ENCODE peak calls at places on chromosomes 12 and 14, in nine cellular contexts. B is CD8-positive, alpha-beta memory T cell; G is A549; R is fibroblast of the aortic adventitia; A is AG10803; X is cardiac fibroblast; U is aorta; N is HFF-Myc; Y is epithelial cell of esophagus. C is an unnamed sample.

GRCh38 chr12:129622566-129622965 is 281.3 kb downstream of the TMEM132D start:
- DNase-seq in B (no peak), G (no peak), R (no peak), A (no peak), X (no peak), U (no peak), N (no peak), Y (no peak), C (no peak)

GRCh38 chr12:93722757-93723567 is 45.8 kb downstream of the CRADD start:
- DNase-seq in B (no peak), G (no peak), R (no peak), A (peak; percentile 27), X (no peak), U (no peak), N (no peak), Y (peak; percentile 89), C (no peak)

GRCh38 chr12:106174876-106175275 is 36.1 kb upstream of the NUAK1 start:
- DNase-seq in B (no peak), G (no peak), R (no peak), A (no peak), X (no peak), U (no peak), N (no peak), Y (no peak), C (no peak)

GRCh38 chr12:48979602-48980388 is 1.7 kb downstream of the WNT1 start:
- DNase-seq in B (peak; percentile 61), G (no peak), R (no peak), A (no peak), X (no peak), U (peak; percentile 59), N (no peak), Y (no peak), C (no peak)

GRCh38 chr12:104057771-104058197 is 6.5 kb upstream of the HCFC2 start:
- DNase-seq in B (peak; percentile 17), G (no peak), R (peak; percentile 47), A (no peak), X (peak; percentile 47), U (no peak), N (no peak), Y (peak; percentile 42), C (no peak)

GRCh38 chr14:90692826-90693225 is 123.4 kb downstream of the TTC7B start:
- DNase-seq in B (no peak), G (no peak), R (no peak), A (no peak), X (no peak), U (no peak), N (no peak), Y (no peak), C (no peak)

GRCh38 chr12:40226652-40227051 is 1.9 kb downstream of the LRRK2 start:
- DNase-seq in B (no peak), G (peak; percentile 53), R (peak; percentile 93), A (peak; percentile 81), X (peak; percentile 78), U (peak; percentile 62), N (peak; percentile 36), Y (peak; percentile 80), C (no peak)

GRCh38 chr14:30584058-30584630 is 25.2 kb downstream of the G2E3 start:
- DNase-seq in B (no peak), G (no peak), R (no peak), A (no peak), X (no peak), U (no peak), N (no peak), Y (no peak), C (no peak)

GRCh38 chr14:55071870-55072640 is 20.6 kb downstream of the MAPK1IP1L start:
- DNase-seq in B (peak; percentile 5), G (no peak), R (peak; percentile 91), A (peak; percentile 93), X (peak; percentile 79), U (no peak), N (no peak), Y (peak; percentile 92), C (no peak)

GRCh38 chr14:104746951-104747481 is 5.9 kb upstream of the SIVA1 start:
- DNase-seq in B (no peak), G (no peak), R (peak; percentile 39), A (peak; percentile 61), X (no peak), U (peak; percentile 84), N (no peak), Y (peak; percentile 94), C (peak; percentile 75)

GRCh38 chr12:122862110-122862634 is 26.9 kb downstream of the HIP1R start:
- DNase-seq in B (no peak), G (no peak), R (no peak), A (no peak), X (no peak), U (peak; percentile 41), N (no peak), Y (no peak), C (no peak)

GRCh38 chr12:100908501-100908900 is 113.9 kb downstream of the ANO4 start:
- DNase-seq in B (no peak), G (no peak), R (peak; percentile 84), A (peak; percentile 82), X (peak; percentile 29), U (no peak), N (no peak), Y (peak; percentile 87), C (no peak)

GRCh38 chr12:75706786-75707605 is 195.6 kb upstream of the KRR1 start:
- DNase-seq in B (no peak), G (no peak), R (peak; percentile 91), A (peak; percentile 50), X (peak; percentile 83), U (no peak), N (peak; percentile 84), Y (peak; percentile 80), C (no peak)

GRCh38 chr12:52191841-52192791 is at the start of gene KRT80:
- DNase-seq in B (no peak), G (peak; percentile 99), R (peak; percentile 99), A (peak; percentile 99), X (peak; percentile 99), U (peak; percentile 96), N (peak; percentile 98), Y (peak; percentile 98), C (peak; percentile 94)

GRCh38 chr12:71665109-71665476 is 992 bp downstream of the THAP2 start:
- DNase-seq in B (no peak), G (no peak), R (no peak), A (no peak), X (no peak), U (no peak), N (no peak), Y (no peak), C (no peak)
- H3K4me3 ChIP-seq in B (peak overlapping the region; percentile 90), G (peak overlapping the region; percentile 69), R (peak overlapping the region; percentile 82), A (peak overlapping the region; percentile 92), X (peak overlapping the region; percentile 86), U (peak overlapping the region; percentile 84), N (peak overlapping the region; percentile 84), Y (peak overlapping the region; percentile 87), C (peak overlapping the region; percentile 96)

DNA sequence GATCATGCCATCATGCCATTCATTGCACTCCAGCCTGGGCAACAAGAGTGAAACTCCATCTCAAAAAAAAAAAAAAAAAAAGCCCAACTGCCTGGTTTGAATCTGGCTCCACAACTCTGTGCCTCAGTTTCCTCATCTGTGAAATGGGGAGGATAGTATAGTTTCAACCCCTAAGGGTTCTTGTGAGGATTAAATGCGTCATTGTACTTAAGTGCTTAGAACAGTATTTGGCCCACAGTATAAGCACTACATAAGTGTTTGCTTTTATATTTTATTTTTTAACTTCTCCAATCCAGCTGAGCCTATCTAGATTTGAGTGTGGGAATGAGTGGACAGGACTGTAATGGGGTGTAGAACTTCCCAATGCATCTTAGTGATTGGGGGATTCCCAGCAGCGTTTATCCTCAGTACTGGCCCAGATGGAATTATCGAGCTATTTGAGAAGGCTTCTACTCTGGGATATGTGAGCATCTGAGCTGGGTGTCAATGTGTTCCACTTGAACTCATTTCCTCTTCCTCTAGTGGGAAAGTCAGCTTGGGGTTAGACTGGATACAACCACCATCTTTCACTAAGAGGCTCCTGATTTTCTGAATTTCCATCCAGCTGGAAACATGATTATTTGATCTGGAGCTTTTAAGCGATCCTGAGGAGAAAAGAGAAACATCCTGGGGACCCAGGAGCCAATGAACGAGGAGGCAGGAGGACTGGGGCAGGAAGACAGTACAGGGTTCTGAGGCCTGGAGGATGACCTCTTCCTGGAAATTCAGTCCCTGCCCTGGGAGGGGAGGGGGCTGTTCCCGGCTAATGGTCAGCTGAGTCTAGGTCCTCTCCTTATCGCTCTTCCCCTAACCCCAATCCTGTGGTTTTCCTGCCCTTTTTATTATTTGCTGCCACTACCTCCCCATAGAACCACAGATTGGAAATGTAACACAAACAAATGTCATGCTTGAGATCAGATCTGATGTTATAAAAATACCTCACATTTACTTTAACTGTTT is 9.3 kb upstream of the ESPL1 start:
- DNase-seq in B (no peak), G (no peak), R (no peak), A (no peak), X (no peak), U (no peak), N (no peak), Y (no peak), C (no peak)
- H3K4me3 ChIP-seq in B (no peak overlapping the region), G (no peak overlapping the region), R (no peak overlapping the region), A (no peak overlapping the region), X (no peak overlapping the region), U (no peak overlapping the region), N (no peak overlapping the region), Y (no peak overlapping the region), C (no peak overlapping the region)

GRCh38 chr14:52755607-52756316 is 25.8 kb downstream of the STYX start:
- DNase-seq in B (no peak), G (no peak), R (no peak), A (no peak), X (no peak), U (no peak), N (no peak), Y (no peak), C (no peak)
- H3K4me3 ChIP-seq in B (no peak overlapping the region), G (no peak overlapping the region), R (no peak overlapping the region), A (no peak overlapping the region), X (no peak overlapping the region), U (no peak overlapping the region), N (no peak overlapping the region), Y (no peak overlapping the region), C (no peak overlapping the region)

GRCh38 chr14:70644016-70644415 is 2.3 kb downstream of the TTC9 start:
- DNase-seq in B (no peak), G (no peak), R (no peak), A (no peak), X (no peak), U (no peak), N (no peak), Y (no peak), C (no peak)

GRCh38 chr14:70649803-70650202 is 8.1 kb downstream of the TTC9 start:
- DNase-seq in B (no peak), G (no peak), R (no peak), A (no peak), X (no peak), U (no peak), N (no peak), Y (peak; percentile 54), C (no peak)

GRCh38 chr14:70648374-70648773 is 6.7 kb downstream of the TTC9 start:
- DNase-seq in B (no peak), G (no peak), R (no peak), A (no peak), X (no peak), U (no peak), N (no peak), Y (no peak), C (no peak)

GRCh38 chr14:70645892-70646291 is 4.2 kb downstream of the TTC9 start:
- DNase-seq in B (no peak), G (no peak), R (no peak), A (no peak), X (no peak), U (no peak), N (no peak), Y (no peak), C (no peak)

DNA sequence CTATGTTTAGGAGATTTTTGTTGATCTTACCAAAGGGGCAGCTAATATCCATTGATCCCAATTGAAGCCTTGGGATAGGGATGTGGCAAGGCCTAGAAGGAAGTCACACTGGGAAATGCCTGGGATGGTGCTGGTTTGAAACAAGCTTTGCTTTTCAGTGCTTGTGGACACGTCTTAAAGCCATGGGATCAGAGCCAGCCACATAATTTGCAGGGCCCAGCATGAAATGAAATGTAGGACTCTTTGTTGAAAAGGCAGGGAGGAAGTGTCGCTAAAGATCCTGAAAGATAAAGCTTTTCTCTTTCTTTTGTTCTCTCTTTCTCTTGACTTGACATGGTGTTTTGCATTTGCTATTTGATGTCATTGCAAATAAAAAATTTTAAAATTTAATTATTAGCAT is 5.0 kb downstream of the TTC9 start:
- DNase-seq in B (no peak), G (no peak), R (no peak), A (no peak), X (no peak), U (no peak), N (no peak), Y (no peak), C (no peak)
- H3K4me3 ChIP-seq in B (peak overlapping the region; percentile 39), G (no peak overlapping the region), R (no peak overlapping the region), A (no peak overlapping the region), X (no peak overlapping the region), U (no peak overlapping the region), N (no peak overlapping the region), Y (no peak overlapping the region), C (no peak overlapping the region)

C was measured in LNCaP clone FGC.